ENCODE peak calls at places on chromosomes 4 and X, in eight cellular contexts. T is body of pancreas, D is fibroblast of lung, J is ascending aorta, O is colonic mucosa, K is uterus, I is lower lobe of right lung, U is pancreas. Z is an unnamed sample.

GRCh38 chr4:14375816-14376215 is 626.5 kb upstream of the CPEB2 start:
- DNase-seq in D (peak; percentile 54), T (no peak), J (no peak), U (no peak), O (no peak), K (no peak), I (no peak), Z (no peak)

GRCh38 chr4:11412211-11412610 is 16.5 kb downstream of the HS3ST1 start:
- DNase-seq in U (no peak), D (no peak), K (no peak), I (no peak), O (no peak), J (no peak), T (no peak), Z (no peak)

GRCh38 chr4:77273412-77273811 is 116.4 kb downstream of the CCNG2 start:
- DNase-seq in T (no peak), O (no peak), D (no peak), U (no peak), J (no peak), K (no peak), I (no peak), Z (no peak)

GRCh38 chrX:47831788-47832187 is 4.9 kb upstream of the ZNF81 start:
- DNase-seq in D (peak; percentile 12), I (peak; percentile 54), O (peak; percentile 65), K (peak; percentile 18), U (peak; percentile 24), J (no peak), T (peak; percentile 35), Z (peak; percentile 10)

GRCh38 chr4:174255790-174256189 is 27.7 kb downstream of the FBXO8 start:
- DNase-seq in D (peak; percentile 86), J (no peak), I (no peak), K (no peak), O (no peak), U (no peak), T (no peak), Z (no peak)

GRCh38 chr4:145071560-145071959 is 26.4 kb downstream of the ANAPC10 start:
- DNase-seq in U (no peak), O (no peak), D (no peak), K (no peak), I (no peak), J (no peak), T (no peak), Z (no peak)

GRCh38 chrX:16585486-16586370 is 64.2 kb upstream of the S100G start:
- DNase-seq in J (no peak), I (no peak), U (no peak), K (no peak), O (no peak), T (no peak), D (peak; percentile 12), Z (no peak)

GRCh38 chrX:68846536-68846935 is 17.7 kb downstream of the EFNB1 start:
- DNase-seq in T (no peak), U (no peak), I (no peak), D (no peak), O (no peak), J (no peak), K (no peak), Z (no peak)

GRCh38 chr4:187059895-187060294 is 336.2 kb upstream of the FAT1 start:
- DNase-seq in D (no peak), K (no peak), I (no peak), U (no peak), T (no peak), O (no peak), J (no peak), Z (no peak)

GRCh38 chr4:40976343-40976742 is 226.6 kb downstream of the NSUN7 start:
- DNase-seq in I (no peak), U (peak; percentile 32), D (peak; percentile 59), K (peak; percentile 73), J (no peak), T (peak; percentile 61), O (peak; percentile 58), Z (no peak)

GRCh38 chrX:113743069-113743468 is 840.8 kb upstream of the HTR2C start:
- DNase-seq in J (no peak), O (no peak), K (no peak), D (no peak), T (no peak), U (no peak), I (no peak), Z (no peak)

GRCh38 chrX:113747274-113747973 is 836.5 kb upstream of the HTR2C start:
- DNase-seq in O (no peak), K (no peak), J (no peak), D (no peak), U (no peak), I (no peak), T (no peak), Z (no peak)

DNA sequence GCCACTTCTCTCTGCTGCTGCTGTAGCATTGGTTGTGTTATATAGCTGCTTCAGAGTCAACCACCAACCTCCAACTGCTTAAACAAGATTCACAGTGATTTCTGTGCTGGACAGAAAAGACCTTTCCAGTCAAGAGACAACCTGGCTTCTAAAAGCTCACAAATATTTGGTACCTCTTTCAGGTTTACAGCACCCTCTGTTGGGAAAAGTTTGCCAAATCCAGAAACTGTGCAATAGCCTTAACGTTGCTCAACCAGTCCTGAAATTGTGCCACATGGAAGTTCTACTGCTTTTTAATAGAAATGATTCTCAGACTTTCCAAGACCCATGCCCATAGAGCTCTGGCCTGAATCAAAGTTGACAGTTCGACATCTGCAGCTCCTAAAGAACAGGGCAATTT is 842.1 kb upstream of the HTR2C start:
- DNase-seq in U (no peak), T (no peak), J (no peak), D (peak; percentile 29), I (no peak), O (no peak), K (no peak), Z (no peak)
- TF ChIP-seq CTCF in U (no peak), T (peak; percentile 10), J (no peak), D (no peak), I (no peak), O (no peak), K (no peak), Z (peak; percentile 18)

GRCh38 chr4:153497988-153498967 is 32.1 kb downstream of the TMEM131L start:
- DNase-seq in U (no peak), O (no peak), D (peak; percentile 88), J (no peak), T (no peak), I (no peak), K (no peak), Z (no peak)

GRCh38 chr4:153502584-153502983 is 36.4 kb downstream of the TMEM131L start:
- DNase-seq in I (no peak), O (no peak), D (peak; percentile 50), K (no peak), J (no peak), T (no peak), U (no peak), Z (no peak)

GRCh38 chr4:153499005-153499404 is 32.8 kb downstream of the TMEM131L start:
- DNase-seq in D (no peak), U (no peak), O (no peak), I (no peak), K (no peak), T (no peak), J (no peak), Z (no peak)

GRCh38 chr4:153497091-153497531 is 31.0 kb downstream of the TMEM131L start:
- DNase-seq in I (no peak), T (no peak), U (no peak), D (peak; percentile 64), K (no peak), O (no peak), J (no peak), Z (no peak)

GRCh38 chr4:153501578-153501977 is 35.4 kb downstream of the TMEM131L start:
- DNase-seq in U (no peak), T (no peak), K (no peak), J (no peak), O (no peak), D (no peak), I (no peak), Z (no peak)
- H3K36me3 ChIP-seq in U (no peaks in the 10 kb centered on the region), T (no peaks in the 10 kb centered on the region), K (no peaks in the 10 kb centered on the region), J (no peaks in the 10 kb centered on the region), O (no peaks in the 10 kb centered on the region), D (no peaks in the 10 kb centered on the region), I (no peaks in the 10 kb centered on the region), Z (peaks cover 6% of the 10 kb centered on the region)

GRCh38 chr4:184383497-184384055 is 90.8 kb downstream of the IRF2 start:
- DNase-seq in D (peak; percentile 96), I (no peak), K (peak; percentile 57), J (no peak), T (peak; percentile 33), U (peak; percentile 61), O (peak; percentile 53), Z (no peak)
- H3K4me3 ChIP-seq in D (peak overlapping the region; percentile 44), I (peak overlapping the region; percentile 37), K (peak overlapping the region; percentile 6), J (peak overlapping the region; percentile 34), T (no peak overlapping the region), U (no peak overlapping the region), O (no peak overlapping the region), Z (peak overlapping the region; percentile 42)

DNA sequence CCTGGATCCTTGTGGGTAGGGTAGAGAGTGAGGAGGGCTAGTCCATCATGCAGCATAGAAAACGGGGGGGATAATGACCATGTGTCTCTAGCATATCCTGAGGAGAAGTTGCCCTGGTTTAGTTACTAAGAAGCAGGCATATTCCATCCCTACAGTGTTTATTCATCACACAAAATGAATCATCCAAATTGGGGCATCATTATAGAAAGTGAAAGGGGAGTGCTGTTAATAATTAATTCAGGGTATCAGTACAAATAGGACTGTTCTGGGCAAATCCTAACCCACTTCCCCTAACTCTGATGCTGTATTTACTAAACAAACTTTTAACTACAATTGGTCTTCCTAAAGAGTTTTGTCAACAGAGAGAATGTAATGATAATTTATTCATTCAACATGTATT is 281.1 kb upstream of the ARX start:
- DNase-seq in K (no peak), J (no peak), U (no peak), T (no peak), I (no peak), D (no peak), O (no peak), Z (no peak)
- TF ChIP-seq CTCF in K (no peak), J (no peak), U (no peak), T (no peak), I (no peak), D (no peak), O (no peak), Z (no peak)

GRCh38 chr4:1898007-1898406 is 26.8 kb downstream of the NSD2 start:
- DNase-seq in I (no peak), D (no peak), O (no peak), K (no peak), T (no peak), J (no peak), U (no peak), Z (no peak)
- H3K36me3 ChIP-seq in I (peaks cover 19% of the 10 kb centered on the region), D (peaks cover 8% of the 10 kb centered on the region), O (peaks cover 8% of the 10 kb centered on the region), K (no peaks in the 10 kb centered on the region), T (peaks cover 3% of the 10 kb centered on the region), J (peaks cover 9% of the 10 kb centered on the region), U (peaks cover 3% of the 10 kb centered on the region), Z (peaks cover 20% of the 10 kb centered on the region)